ENCODE peak calls at places on chromosomes 11 and 22, in six cellular contexts. N is esophagus squamous epithelium, A is mucosa of descending colon, E is transverse colon, D is left ventricle myocardium inferior, I is right atrium auricular region. T is an unnamed sample.

GRCh38 chr11:102295045-102295444 is 22.2 kb upstream of the BIRC3 start:
- DNase-seq in N (no peak), A (no peak), E (no peak), D (no peak), I (no peak), T (no peak)

GRCh38 chr11:72635931-72636330 is 38.3 kb downstream of the PDE2A start:
- DNase-seq in N (no peak), A (no peak), E (no peak), D (no peak), I (no peak), T (no peak)

GRCh38 chr22:30373331-30374325 is 13.6 kb downstream of the RNF215 start:
- DNase-seq in N (no peak), A (no peak), E (no peak), D (no peak), I (no peak), T (no peak)

GRCh38 chr11:94525933-94526332 is 13.7 kb downstream of the C11orf97 start:
- DNase-seq in N (no peak), A (peak; percentile 92), E (peak; percentile 84), D (peak; percentile 66), I (peak; percentile 81), T (peak; percentile 87)

GRCh38 chr22:37496651-37497599 is 10.7 kb upstream of the MFNG start:
- DNase-seq in N (no peak), A (no peak), E (no peak), D (no peak), I (no peak), T (no peak)

GRCh38 chr11:111351374-111352081 is 27.5 kb downstream of the POU2AF1 start:
- DNase-seq in N (no peak), A (no peak), E (no peak), D (no peak), I (no peak), T (no peak)

GRCh38 chr11:76336597-76336996 is 44.3 kb downstream of the THAP12 start:
- DNase-seq in N (no peak), A (no peak), E (no peak), D (no peak), I (no peak), T (no peak)

GRCh38 chr22:37284807-37285355 is 2.6 kb downstream of the CYTH4 start:
- DNase-seq in N (no peak), A (peak; percentile 45), E (peak; percentile 63), D (peak; percentile 49), I (peak; percentile 70), T (peak; percentile 25)

GRCh38 chr11:64637346-64638016 is 46.5 kb downstream of the SLC22A12 start:
- DNase-seq in N (no peak), A (no peak), E (no peak), D (no peak), I (no peak), T (no peak)

GRCh38 chr11:121595717-121596156 is 143.0 kb upstream of the SORL1-AS1 start:
- DNase-seq in N (no peak), A (no peak), E (no peak), D (no peak), I (peak; percentile 80), T (no peak)

GRCh38 chr11:4551346-4551979 is 6.5 kb downstream of the OR52M1 start:
- DNase-seq in N (no peak), A (peak; percentile 15), E (no peak), D (no peak), I (no peak), T (peak; percentile 19)

GRCh38 chr11:77213589-77214428 is 85.8 kb downstream of the MYO7A start:
- DNase-seq in N (no peak), A (no peak), E (no peak), D (no peak), I (peak; percentile 30), T (no peak)

GRCh38 chr11:112408551-112408950 is 147.9 kb upstream of the PLET1 start:
- DNase-seq in N (no peak), A (no peak), E (no peak), D (no peak), I (no peak), T (no peak)

GRCh38 chr11:84865791-84866535 is 761.2 kb downstream of the DLG2 start:
- DNase-seq in N (no peak), A (no peak), E (no peak), D (no peak), I (no peak), T (no peak)

GRCh38 chr11:22920939-22921565 is 60.8 kb upstream of the CCDC179 start:
- DNase-seq in N (no peak), A (peak; percentile 38), E (peak; percentile 8), D (no peak), I (no peak), T (peak; percentile 60)

GRCh38 chr11:74949748-74950127 is 672 bp downstream of the SPCS2 start:
- DNase-seq in N (no peak), A (no peak), E (no peak), D (no peak), I (no peak), T (peak; percentile 7)

GRCh38 chr22:39147335-39148023 is 5.0 kb downstream of the CBX7 start:
- DNase-seq in N (no peak), A (no peak), E (no peak), D (no peak), I (no peak), T (no peak)

GRCh38 chr11:68780829-68781228 is 29.5 kb upstream of the TESMIN start:
- DNase-seq in N (no peak), A (peak; percentile 71), E (peak; percentile 39), D (peak; percentile 77), I (peak; percentile 61), T (peak; percentile 90)

GRCh38 chr11:68377389-68377795 is 65.0 kb downstream of the LRP5 start:
- DNase-seq in N (no peak), A (no peak), E (no peak), D (no peak), I (no peak), T (no peak)

GRCh38 chr11:118641463-118642019 is 34.1 kb downstream of the PHLDB1 start:
- DNase-seq in N (no peak), A (peak; percentile 88), E (peak; percentile 78), D (no peak), I (no peak), T (peak; percentile 89)

GRCh38 chr11:71563401-71563800 is 2.0 kb upstream of the KRTAP5-10 start:
- DNase-seq in N (no peak), A (peak; percentile 28), E (no peak), D (no peak), I (no peak), T (peak; percentile 53)

GRCh38 chr11:923691-924405 is 1.8 kb upstream of the AP2A2 start:
- DNase-seq in N (no peak), A (no peak), E (no peak), D (no peak), I (no peak), T (no peak)
- H3K4me1 ChIP-seq in N (peaks cover 16% of the 10 kb centered on the region), A (peaks cover 23% of the 10 kb centered on the region), E (peaks cover 22% of the 10 kb centered on the region), D (peaks cover 46% of the 10 kb centered on the region), I (peaks cover 34% of the 10 kb centered on the region), T (no peaks in the 10 kb centered on the region)

DNA sequence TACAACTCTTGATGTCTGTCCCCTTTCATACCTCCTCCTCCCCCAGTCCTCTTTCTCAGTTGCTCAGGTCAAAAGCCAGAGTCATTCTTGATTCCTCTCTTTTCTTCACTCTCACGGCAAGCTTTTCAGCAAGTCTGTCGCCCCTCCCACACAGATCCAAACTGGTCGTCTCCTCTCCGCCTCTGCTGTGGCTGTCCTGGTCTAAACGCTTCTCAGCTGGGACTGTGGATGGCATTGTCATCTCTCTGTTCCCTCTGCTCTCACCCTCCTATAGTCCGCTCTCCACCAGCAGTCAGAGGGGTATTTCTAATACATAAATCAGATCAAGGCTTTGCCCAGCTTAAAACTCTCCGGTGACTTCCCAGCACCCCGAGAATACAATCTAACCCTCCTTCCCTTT is 46.8 kb upstream of the SPATA19 start:
- DNase-seq in N (no peak), A (no peak), E (no peak), D (no peak), I (no peak), T (no peak)
- H3K4me1 ChIP-seq in N (no peaks in the 10 kb centered on the region), A (no peaks in the 10 kb centered on the region), E (no peaks in the 10 kb centered on the region), D (peaks cover 12% of the 10 kb centered on the region), I (peaks cover 6% of the 10 kb centered on the region), T (no peaks in the 10 kb centered on the region)

GRCh38 chr22:23250424-23251363 is 70.4 kb downstream of the BCR start:
- DNase-seq in N (no peak), A (no peak), E (no peak), D (no peak), I (no peak), T (no peak)

GRCh38 chr22:23248583-23248982 is 68.3 kb downstream of the BCR start:
- DNase-seq in N (no peak), A (no peak), E (no peak), D (no peak), I (no peak), T (no peak)

GRCh38 chr22:23253475-23254055 is 73.3 kb downstream of the BCR start:
- DNase-seq in N (no peak), A (no peak), E (no peak), D (no peak), I (no peak), T (no peak)

GRCh38 chr22:23249506-23250423 is 69.5 kb downstream of the BCR start:
- DNase-seq in N (no peak), A (no peak), E (no peak), D (no peak), I (no peak), T (no peak)

GRCh38 chr22:23251445-23252093 is 71.3 kb downstream of the BCR start:
- DNase-seq in N (no peak), A (peak; percentile 30), E (peak; percentile 43), D (no peak), I (no peak), T (peak; percentile 82)
- H3K4me1 ChIP-seq in N (peaks cover 13% of the 10 kb centered on the region), A (peaks cover 8% of the 10 kb centered on the region), E (peaks cover 4% of the 10 kb centered on the region), D (peaks cover 22% of the 10 kb centered on the region), I (peaks cover 12% of the 10 kb centered on the region), T (peaks cover 3% of the 10 kb centered on the region)

GRCh38 chr11:7906481-7906880 is 24.6 kb downstream of the OR10A6 start:
- DNase-seq in N (no peak), A (no peak), E (no peak), D (no peak), I (no peak), T (no peak)

GRCh38 chr11:7905961-7906429 is 25.1 kb downstream of the OR10A6 start:
- DNase-seq in N (no peak), A (no peak), E (no peak), D (no peak), I (no peak), T (no peak)

GRCh38 chr11:7904910-7905309 is 26.2 kb downstream of the OR10A6 start:
- DNase-seq in N (no peak), A (no peak), E (no peak), D (no peak), I (no peak), T (no peak)

GRCh38 chr11:7905549-7905948 is 25.5 kb downstream of the OR10A6 start:
- DNase-seq in N (no peak), A (no peak), E (no peak), D (no peak), I (no peak), T (no peak)

GRCh38 chr11:7907121-7907520 is 23.9 kb downstream of the OR10A6 start:
- DNase-seq in N (no peak), A (no peak), E (no peak), D (no peak), I (no peak), T (no peak)
- H3K4me1 ChIP-seq in N (no peaks in the 10 kb centered on the region), A (peaks cover 11% of the 10 kb centered on the region), E (peaks cover 9% of the 10 kb centered on the region), D (no peaks in the 10 kb centered on the region), I (no peaks in the 10 kb centered on the region), T (no peaks in the 10 kb centered on the region)